ENCODE peak calls at places on chromosomes 5 and 9, in four cellular contexts. One of them, this sample, is unnamed.

GRCh38 chr9:36328798-36329411 is 70.7 kb upstream of the GNE start:
- DNase-seq in right lobe of liver: no peak
- DNase-seq in CD4-positive, alpha-beta memory T cell: peak
- DNase-seq in mesenchymal stem cell: peak
- DNase-seq in this sample: no peak

GRCh38 chr9:126752376-126752775 is 52.5 kb upstream of the ZBTB43 start:
- DNase-seq in right lobe of liver: no peak
- DNase-seq in CD4-positive, alpha-beta memory T cell: no peak
- DNase-seq in mesenchymal stem cell: no peak
- DNase-seq in this sample: no peak

GRCh38 chr5:124195416-124195815 is 551.0 kb downstream of the ZNF608 start:
- DNase-seq in mesenchymal stem cell: no peak
- DNase-seq in CD4-positive, alpha-beta memory T cell: no peak
- DNase-seq in right lobe of liver: no peak
- DNase-seq in this sample: no peak

GRCh38 chr9:69943146-69943545 is 100.5 kb upstream of the MAMDC2 start:
- DNase-seq in CD4-positive, alpha-beta memory T cell: no peak
- DNase-seq in right lobe of liver: no peak
- DNase-seq in mesenchymal stem cell: no peak
- DNase-seq in this sample: no peak

GRCh38 chr5:109479260-109479860 is 69.6 kb upstream of the PJA2 start:
- DNase-seq in mesenchymal stem cell: peak
- DNase-seq in CD4-positive, alpha-beta memory T cell: no peak
- DNase-seq in right lobe of liver: no peak
- DNase-seq in this sample: no peak

GRCh38 chr9:68685770-68686169 is 19.3 kb upstream of the PIP5K1B start:
- DNase-seq in right lobe of liver: no peak
- DNase-seq in CD4-positive, alpha-beta memory T cell: no peak
- DNase-seq in mesenchymal stem cell: no peak
- DNase-seq in this sample: no peak

GRCh38 chr5:15286659-15287058 is 213.3 kb upstream of the FBXL7 start:
- DNase-seq in mesenchymal stem cell: no peak
- DNase-seq in right lobe of liver: no peak
- DNase-seq in CD4-positive, alpha-beta memory T cell: no peak
- DNase-seq in this sample: no peak

GRCh38 chr5:8844847-8845246 is 701.0 kb downstream of the SEMA5A start:
- DNase-seq in CD4-positive, alpha-beta memory T cell: no peak
- DNase-seq in mesenchymal stem cell: no peak
- DNase-seq in right lobe of liver: no peak
- DNase-seq in this sample: no peak

GRCh38 chr9:132885691-132886357 is 7.1 kb downstream of the SPACA9 start:
- DNase-seq in mesenchymal stem cell: no peak
- DNase-seq in right lobe of liver: no peak
- DNase-seq in CD4-positive, alpha-beta memory T cell: no peak
- DNase-seq in this sample: no peak

GRCh38 chr9:107807183-107807582 is 317.6 kb upstream of the KLF4 start:
- DNase-seq in CD4-positive, alpha-beta memory T cell: no peak
- DNase-seq in right lobe of liver: no peak
- DNase-seq in mesenchymal stem cell: peak
- DNase-seq in this sample: no peak

GRCh38 chr5:54234304-54234938 is 76.0 kb downstream of the ARL15 start:
- DNase-seq in mesenchymal stem cell: peak
- DNase-seq in CD4-positive, alpha-beta memory T cell: no peak
- DNase-seq in right lobe of liver: no peak
- DNase-seq in this sample: no peak

DNA sequence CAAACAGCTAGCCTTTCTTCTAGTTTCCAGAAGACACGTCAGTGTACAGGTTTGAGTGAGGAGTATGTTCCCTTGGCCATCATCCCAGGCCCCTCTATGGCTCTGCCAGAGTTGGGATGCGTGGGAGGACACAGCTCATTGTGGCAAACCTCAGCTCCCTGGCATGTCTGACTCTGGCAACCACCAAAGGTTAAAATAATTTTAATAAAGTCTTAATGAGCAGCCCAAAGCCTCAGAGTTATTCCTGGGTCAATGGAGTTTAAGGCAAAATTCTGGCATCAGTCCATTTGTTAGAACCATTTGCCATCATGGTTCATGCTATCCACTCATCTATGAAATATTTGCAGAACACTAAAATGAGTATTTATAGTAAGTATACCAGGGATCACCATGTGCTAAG is 79.8 kb upstream of the PAPPA start:
- DNase-seq in mesenchymal stem cell: no peak
- DNase-seq in CD4-positive, alpha-beta memory T cell: no peak
- DNase-seq in right lobe of liver: no peak
- DNase-seq in this sample: no peak
- H3K27ac ChIP-seq in mesenchymal stem cell: no peak
- H3K27ac ChIP-seq in CD4-positive, alpha-beta memory T cell: no peak
- H3K27ac ChIP-seq in right lobe of liver: no peak
- H3K27ac ChIP-seq in this sample: no peak

GRCh38 chr5:44389410-44389879 is at the start of gene FGF10:
- DNase-seq in mesenchymal stem cell: peak
- DNase-seq in CD4-positive, alpha-beta memory T cell: no peak
- DNase-seq in right lobe of liver: peak
- DNase-seq in this sample: peak
- H3K4me3 ChIP-seq in mesenchymal stem cell: peak
- H3K4me3 ChIP-seq in CD4-positive, alpha-beta memory T cell: no peak
- H3K4me3 ChIP-seq in right lobe of liver: peak
- H3K4me3 ChIP-seq in this sample: peak

GRCh38 chr5:178117911-178118310 is 4.6 kb downstream of the N4BP3 start:
- DNase-seq in mesenchymal stem cell: no peak
- DNase-seq in right lobe of liver: no peak
- DNase-seq in CD4-positive, alpha-beta memory T cell: no peak
- DNase-seq in this sample: no peak

GRCh38 chr5:178115835-178116405 is 2.6 kb downstream of the N4BP3 start:
- DNase-seq in right lobe of liver: no peak
- DNase-seq in mesenchymal stem cell: no peak
- DNase-seq in CD4-positive, alpha-beta memory T cell: no peak
- DNase-seq in this sample: no peak

GRCh38 chr5:178119915-178120660 is 6.8 kb downstream of the N4BP3 start:
- DNase-seq in mesenchymal stem cell: no peak
- DNase-seq in CD4-positive, alpha-beta memory T cell: no peak
- DNase-seq in right lobe of liver: no peak
- DNase-seq in this sample: no peak

GRCh38 chr5:178116406-178116885 is 3.1 kb downstream of the N4BP3 start:
- DNase-seq in right lobe of liver: no peak
- DNase-seq in CD4-positive, alpha-beta memory T cell: peak
- DNase-seq in mesenchymal stem cell: no peak
- DNase-seq in this sample: no peak

GRCh38 chr5:178118345-178118744 is 5.0 kb downstream of the N4BP3 start:
- DNase-seq in mesenchymal stem cell: no peak
- DNase-seq in CD4-positive, alpha-beta memory T cell: no peak
- DNase-seq in right lobe of liver: no peak
- DNase-seq in this sample: no peak
- H3K27ac ChIP-seq in mesenchymal stem cell: no peak
- H3K27ac ChIP-seq in CD4-positive, alpha-beta memory T cell: no peak
- H3K27ac ChIP-seq in right lobe of liver: no peak
- H3K27ac ChIP-seq in this sample: no peak

DNA sequence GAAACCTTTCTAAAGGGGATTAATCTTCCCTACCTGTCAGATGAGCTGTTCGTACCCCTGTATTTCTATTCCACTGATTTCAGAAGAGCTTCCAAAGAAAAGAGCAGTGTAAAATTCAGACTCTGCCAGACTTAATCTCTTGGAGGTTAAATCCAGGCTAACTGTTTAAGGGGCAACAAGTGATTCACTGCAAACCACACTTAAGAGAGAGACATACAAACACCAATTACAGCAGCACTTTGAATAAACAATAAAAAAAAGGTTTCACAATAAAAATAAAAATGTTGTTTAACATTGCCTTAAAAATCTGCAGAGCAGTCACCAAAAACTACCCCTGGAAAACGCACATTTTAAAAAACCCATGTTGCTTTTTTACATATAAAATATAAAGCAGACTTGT is 3.2 kb downstream of the ROR2 start:
- DNase-seq in mesenchymal stem cell: peak
- DNase-seq in CD4-positive, alpha-beta memory T cell: no peak
- DNase-seq in right lobe of liver: no peak
- DNase-seq in this sample: no peak
- H3K4me3 ChIP-seq in mesenchymal stem cell: no peak
- H3K4me3 ChIP-seq in CD4-positive, alpha-beta memory T cell: no peak
- H3K4me3 ChIP-seq in right lobe of liver: no peak
- H3K4me3 ChIP-seq in this sample: no peak

GRCh38 chr9:82164159-82164558 is 175.6 kb downstream of the SPATA31D1 start:
- DNase-seq in CD4-positive, alpha-beta memory T cell: no peak
- DNase-seq in mesenchymal stem cell: no peak
- DNase-seq in right lobe of liver: no peak
- DNase-seq in this sample: no peak
- H3K27ac ChIP-seq in CD4-positive, alpha-beta memory T cell: no peak
- H3K27ac ChIP-seq in mesenchymal stem cell: no peak
- H3K27ac ChIP-seq in right lobe of liver: no peak
- H3K27ac ChIP-seq in this sample: no peak